ENCODE peak calls at places on chromosome 19, in ten cellular contexts. One of them, this sample, is unnamed.

GRCh38 chr19:7482584-7483439 is 6.0 kb downstream of the PEX11G start:
- DNase-seq in EL: no peak
- DNase-seq in activated CD4-positive, CD25-positive, alpha-beta regulatory T cell: no peak
- DNase-seq in AG08396: no peak
- DNase-seq in M059J: no peak
- DNase-seq in NCI-H2107: no peak
- DNase-seq in GM23338: peak
- DNase-seq in activated T-helper 1 cell treated with anti-CD3 and anti-CD28 coated beads, Interleukin-2, amount 50 U/mL, for 16 hours: no peak
- DNase-seq in A549: no peak
- DNase-seq in left cardiac atrium: peak
- DNase-seq in this sample: no peak

GRCh38 chr19:42143341-42144234 is 11.3 kb upstream of the POU2F2 start:
- DNase-seq in activated T-helper 1 cell treated with anti-CD3 and anti-CD28 coated beads, Interleukin-2, amount 50 U/mL, for 16 hours: no peak
- DNase-seq in EL: no peak
- DNase-seq in GM23338: peak
- DNase-seq in NCI-H2107: no peak
- DNase-seq in activated CD4-positive, CD25-positive, alpha-beta regulatory T cell: no peak
- DNase-seq in left cardiac atrium: no peak
- DNase-seq in AG08396: peak
- DNase-seq in A549: peak
- DNase-seq in M059J: peak
- DNase-seq in this sample: peak

GRCh38 chr19:1141944-1142343 is 32.1 kb downstream of the SBNO2 start:
- DNase-seq in GM23338: no peak
- DNase-seq in NCI-H2107: no peak
- DNase-seq in EL: no peak
- DNase-seq in AG08396: no peak
- DNase-seq in M059J: no peak
- DNase-seq in activated T-helper 1 cell treated with anti-CD3 and anti-CD28 coated beads, Interleukin-2, amount 50 U/mL, for 16 hours: no peak
- DNase-seq in activated CD4-positive, CD25-positive, alpha-beta regulatory T cell: no peak
- DNase-seq in A549: no peak
- DNase-seq in left cardiac atrium: no peak
- DNase-seq in this sample: no peak

GRCh38 chr19:1069009-1069779 is 2.2 kb downstream of the ARHGAP45 start:
- DNase-seq in M059J: no peak
- DNase-seq in activated CD4-positive, CD25-positive, alpha-beta regulatory T cell: peak
- DNase-seq in activated T-helper 1 cell treated with anti-CD3 and anti-CD28 coated beads, Interleukin-2, amount 50 U/mL, for 16 hours: peak
- DNase-seq in NCI-H2107: no peak
- DNase-seq in EL: no peak
- DNase-seq in GM23338: no peak
- DNase-seq in A549: no peak
- DNase-seq in left cardiac atrium: peak
- DNase-seq in AG08396: no peak
- DNase-seq in this sample: no peak

GRCh38 chr19:24054044-24054935 is 32.7 kb upstream of the ZNF254 start:
- DNase-seq in left cardiac atrium: no peak
- DNase-seq in A549: peak
- DNase-seq in EL: peak
- DNase-seq in GM23338: no peak
- DNase-seq in activated CD4-positive, CD25-positive, alpha-beta regulatory T cell: no peak
- DNase-seq in M059J: peak
- DNase-seq in activated T-helper 1 cell treated with anti-CD3 and anti-CD28 coated beads, Interleukin-2, amount 50 U/mL, for 16 hours: no peak
- DNase-seq in NCI-H2107: no peak
- DNase-seq in AG08396: peak
- DNase-seq in this sample: peak

GRCh38 chr19:6092329-6093286 is 17.7 kb downstream of the RFX2 start:
- DNase-seq in NCI-H2107: peak
- DNase-seq in activated T-helper 1 cell treated with anti-CD3 and anti-CD28 coated beads, Interleukin-2, amount 50 U/mL, for 16 hours: no peak
- DNase-seq in left cardiac atrium: peak
- DNase-seq in GM23338: peak
- DNase-seq in M059J: peak
- DNase-seq in EL: peak
- DNase-seq in activated CD4-positive, CD25-positive, alpha-beta regulatory T cell: no peak
- DNase-seq in AG08396: peak
- DNase-seq in A549: peak
- DNase-seq in this sample: peak

GRCh38 chr19:53374288-53374687 is 8.8 kb downstream of the ZNF525 start:
- DNase-seq in EL: no peak
- DNase-seq in activated T-helper 1 cell treated with anti-CD3 and anti-CD28 coated beads, Interleukin-2, amount 50 U/mL, for 16 hours: no peak
- DNase-seq in left cardiac atrium: no peak
- DNase-seq in NCI-H2107: no peak
- DNase-seq in M059J: no peak
- DNase-seq in GM23338: peak
- DNase-seq in A549: no peak
- DNase-seq in activated CD4-positive, CD25-positive, alpha-beta regulatory T cell: no peak
- DNase-seq in AG08396: no peak
- DNase-seq in this sample: no peak

GRCh38 chr19:43778651-43779050 is 2.1 kb downstream of the KCNN4 start:
- DNase-seq in AG08396: no peak
- DNase-seq in left cardiac atrium: no peak
- DNase-seq in activated T-helper 1 cell treated with anti-CD3 and anti-CD28 coated beads, Interleukin-2, amount 50 U/mL, for 16 hours: no peak
- DNase-seq in activated CD4-positive, CD25-positive, alpha-beta regulatory T cell: no peak
- DNase-seq in A549: no peak
- DNase-seq in GM23338: no peak
- DNase-seq in EL: no peak
- DNase-seq in NCI-H2107: peak
- DNase-seq in M059J: no peak
- DNase-seq in this sample: no peak

GRCh38 chr19:3369337-3370213 is 3.2 kb downstream of the NFIC start:
- DNase-seq in activated T-helper 1 cell treated with anti-CD3 and anti-CD28 coated beads, Interleukin-2, amount 50 U/mL, for 16 hours: no peak
- DNase-seq in GM23338: peak
- DNase-seq in M059J: peak
- DNase-seq in left cardiac atrium: peak
- DNase-seq in AG08396: peak
- DNase-seq in A549: no peak
- DNase-seq in activated CD4-positive, CD25-positive, alpha-beta regulatory T cell: no peak
- DNase-seq in NCI-H2107: no peak
- DNase-seq in EL: peak
- DNase-seq in this sample: peak

GRCh38 chr19:33553530-33554310 is 32.1 kb upstream of the PEPD start:
- DNase-seq in activated CD4-positive, CD25-positive, alpha-beta regulatory T cell: no peak
- DNase-seq in NCI-H2107: no peak
- DNase-seq in M059J: no peak
- DNase-seq in A549: no peak
- DNase-seq in left cardiac atrium: no peak
- DNase-seq in EL: no peak
- DNase-seq in activated T-helper 1 cell treated with anti-CD3 and anti-CD28 coated beads, Interleukin-2, amount 50 U/mL, for 16 hours: no peak
- DNase-seq in AG08396: no peak
- DNase-seq in GM23338: no peak
- DNase-seq in this sample: no peak

GRCh38 chr19:30686252-30686762 is 314.1 kb downstream of the ZNF536 start:
- DNase-seq in A549: no peak
- DNase-seq in activated CD4-positive, CD25-positive, alpha-beta regulatory T cell: no peak
- DNase-seq in EL: peak
- DNase-seq in M059J: no peak
- DNase-seq in NCI-H2107: no peak
- DNase-seq in GM23338: peak
- DNase-seq in activated T-helper 1 cell treated with anti-CD3 and anti-CD28 coated beads, Interleukin-2, amount 50 U/mL, for 16 hours: no peak
- DNase-seq in left cardiac atrium: no peak
- DNase-seq in AG08396: no peak
- DNase-seq in this sample: peak

GRCh38 chr19:46904114-46905060 is 43.6 kb downstream of the ARHGAP35 start:
- DNase-seq in activated CD4-positive, CD25-positive, alpha-beta regulatory T cell: no peak
- DNase-seq in A549: no peak
- DNase-seq in M059J: no peak
- DNase-seq in EL: peak
- DNase-seq in GM23338: peak
- DNase-seq in activated T-helper 1 cell treated with anti-CD3 and anti-CD28 coated beads, Interleukin-2, amount 50 U/mL, for 16 hours: no peak
- DNase-seq in NCI-H2107: no peak
- DNase-seq in left cardiac atrium: peak
- DNase-seq in AG08396: no peak
- DNase-seq in this sample: peak

GRCh38 chr19:39402417-39403297 is 4.0 kb upstream of the ZFP36 start:
- DNase-seq in EL: peak
- DNase-seq in M059J: peak
- DNase-seq in AG08396: peak
- DNase-seq in NCI-H2107: peak
- DNase-seq in activated CD4-positive, CD25-positive, alpha-beta regulatory T cell: peak
- DNase-seq in GM23338: peak
- DNase-seq in activated T-helper 1 cell treated with anti-CD3 and anti-CD28 coated beads, Interleukin-2, amount 50 U/mL, for 16 hours: peak
- DNase-seq in left cardiac atrium: peak
- DNase-seq in A549: peak
- DNase-seq in this sample: peak

This sample was measured in astrocyte of the spinal cord.